ENCODE peak calls at places on chromosome 2, in seven cellular contexts. U is HCT116, N is tibial nerve, D is lower leg skin, R is esophagus muscularis mucosa, G is suprapubic skin, Z is A549. E is an unnamed sample.

GRCh38 chr2:73931531-73932500 is 5.1 kb downstream of the DGUOK start:
- DNase-seq in U (no peak), N (no peak), D (no peak), R (no peak), G (no peak), Z (no peak), E (no peak)

GRCh38 chr2:152740743-152741328 is 22.4 kb downstream of the ARL6IP6 start:
- DNase-seq in U (peak), N (no peak), D (no peak), R (no peak), G (no peak), Z (peak), E (no peak)

GRCh38 chr2:240687045-240687740 is 4.5 kb upstream of the AQP12A start:
- DNase-seq in U (no peak), N (no peak), D (peak), R (peak), G (no peak), Z (no peak), E (no peak)

GRCh38 chr2:75605770-75606535 is 40.6 kb upstream of the MRPL19 start:
- DNase-seq in U (no peak), N (no peak), D (no peak), R (peak), G (no peak), Z (peak), E (peak)

GRCh38 chr2:79131687-79132086 is 11.4 kb downstream of the REG1A start:
- DNase-seq in U (no peak), N (no peak), D (no peak), R (no peak), G (no peak), Z (no peak), E (no peak)

GRCh38 chr2:23624378-23624777 is 239.4 kb downstream of the KLHL29 start:
- DNase-seq in U (peak), N (no peak), D (no peak), R (no peak), G (no peak), Z (peak), E (no peak)

GRCh38 chr2:42957109-42958035 is 165.0 kb upstream of the HAAO start:
- DNase-seq in U (no peak), N (no peak), D (no peak), R (no peak), G (no peak), Z (no peak), E (no peak)

GRCh38 chr2:212913902-212914301 is 237.5 kb downstream of the IKZF2 start:
- DNase-seq in U (no peak), N (no peak), D (no peak), R (no peak), G (no peak), Z (no peak), E (no peak)

GRCh38 chr2:9837451-9837850 is 5.8 kb upstream of the TAF1B start:
- DNase-seq in U (no peak), N (no peak), D (no peak), R (no peak), G (no peak), Z (no peak), E (no peak)

GRCh38 chr2:53987336-53987921 is 16.6 kb upstream of the PSME4 start:
- DNase-seq in U (no peak), N (no peak), D (no peak), R (no peak), G (no peak), Z (no peak), E (no peak)

DNA sequence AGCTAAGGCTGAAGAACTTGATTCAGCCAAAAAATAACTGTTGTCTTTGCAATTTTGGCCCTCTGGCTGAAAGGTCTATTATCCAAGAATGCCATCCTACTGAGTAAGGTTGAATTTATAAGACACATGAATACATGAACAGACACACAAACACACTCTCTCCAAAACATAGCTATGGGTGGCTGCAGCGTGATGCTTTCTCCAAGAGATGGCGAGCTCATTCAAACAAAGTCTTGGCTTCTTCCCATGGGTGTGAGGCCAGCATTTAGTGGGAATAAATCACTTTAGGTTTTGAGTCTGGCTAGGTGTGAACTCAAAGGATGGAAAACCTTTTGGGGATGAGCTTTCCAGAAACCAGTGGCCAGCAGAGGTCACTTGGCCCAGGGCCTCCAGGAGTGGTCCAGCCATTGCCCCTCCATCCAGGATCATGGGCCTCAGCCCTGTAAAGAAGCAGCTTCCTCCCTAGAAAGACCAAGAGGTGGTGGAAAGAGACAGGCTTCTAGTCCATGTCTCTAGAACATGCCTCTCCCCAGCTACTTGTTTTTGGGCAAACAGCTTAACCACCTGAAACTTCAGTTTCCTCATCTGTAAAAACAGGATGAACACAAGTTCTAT is 11.0 kb upstream of the OSR1 start:
- DNase-seq in U (peak), N (no peak), D (no peak), R (peak), G (no peak), Z (peak), E (no peak)
- TF ChIP-seq CTCF in U (peak), N (no peak), D (no peak), R (peak), G (no peak), Z (peak), E (no peak)

GRCh38 chr2:113114996-113115395 is 12.4 kb upstream of the IL1RN start:
- DNase-seq in U (no peak), N (no peak), D (no peak), R (no peak), G (no peak), Z (no peak), E (no peak)

GRCh38 chr2:113118263-113118657 is 9.1 kb upstream of the IL1RN start:
- DNase-seq in U (no peak), N (no peak), D (no peak), R (no peak), G (no peak), Z (no peak), E (no peak)

GRCh38 chr2:113116100-113116958 is 11.1 kb upstream of the IL1RN start:
- DNase-seq in U (no peak), N (no peak), D (no peak), R (no peak), G (no peak), Z (no peak), E (no peak)

GRCh38 chr2:113120861-113121260 is 6.5 kb upstream of the IL1RN start:
- DNase-seq in U (no peak), N (no peak), D (no peak), R (no peak), G (no peak), Z (no peak), E (no peak)

DNA sequence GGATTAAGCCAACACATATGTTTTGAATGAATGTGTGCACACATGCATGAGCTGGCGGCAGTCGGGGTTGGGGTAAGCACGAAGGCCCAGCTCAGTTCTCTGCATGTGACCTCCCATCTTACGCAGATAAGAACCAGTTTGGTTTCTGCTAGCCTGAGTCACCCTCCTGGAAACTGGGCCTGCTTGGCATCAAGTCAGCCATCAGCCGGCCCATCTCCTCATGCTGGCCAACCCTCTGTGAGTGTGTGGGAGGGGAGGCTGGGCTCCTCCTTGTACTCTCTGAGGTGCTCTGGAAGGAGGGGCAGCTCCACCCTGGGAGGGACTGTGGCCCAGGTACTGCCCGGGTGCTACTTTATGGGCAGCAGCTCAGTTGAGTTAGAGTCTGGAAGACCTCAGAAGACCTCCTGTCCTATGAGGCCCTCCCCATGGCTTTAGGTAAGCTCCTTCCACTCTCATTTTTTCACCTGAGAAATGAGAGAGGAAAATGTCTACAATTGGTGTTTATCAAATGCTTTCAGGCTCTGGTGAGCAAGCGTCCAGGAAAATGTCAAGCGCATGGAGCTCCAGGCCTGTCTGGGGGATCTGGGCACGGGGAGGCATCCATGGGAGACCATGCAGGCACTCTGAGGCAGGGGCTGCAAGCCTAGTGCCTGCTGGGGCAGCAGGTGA is 9.7 kb upstream of the IL1RN start:
- DNase-seq in U (no peak), N (no peak), D (peak), R (peak), G (peak), Z (no peak), E (peak)
- TF ChIP-seq POLR2A in U (no peak), N (no peak), D (no peak), R (no peak), G (no peak), Z (no peak), E (no peak)

DNA sequence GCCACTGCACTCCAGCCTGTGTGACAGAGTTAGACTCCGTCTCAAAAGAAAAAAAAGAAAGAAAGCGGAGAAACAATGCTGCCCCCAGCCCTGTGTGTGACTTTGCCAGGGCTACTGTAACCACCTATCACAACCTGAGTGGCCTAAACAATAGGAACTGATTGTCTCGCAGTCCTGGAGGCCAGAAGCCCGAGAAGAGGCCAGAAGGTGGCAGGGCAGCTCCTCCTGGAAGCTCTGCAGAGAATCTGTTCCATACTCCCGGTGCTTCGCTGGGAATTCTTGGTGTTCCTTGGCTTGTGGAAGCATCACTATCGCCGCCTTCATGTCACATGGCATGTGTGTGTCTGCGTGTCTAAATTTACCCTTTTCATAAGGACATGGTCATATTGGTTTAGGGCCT is 14.4 kb upstream of the RAB17 start:
- DNase-seq in U (peak), N (no peak), D (no peak), R (no peak), G (no peak), Z (peak), E (no peak)
- TF ChIP-seq CTCF in U (peak), N (no peak), D (no peak), R (peak), G (no peak), Z (peak), E (no peak)

DNA sequence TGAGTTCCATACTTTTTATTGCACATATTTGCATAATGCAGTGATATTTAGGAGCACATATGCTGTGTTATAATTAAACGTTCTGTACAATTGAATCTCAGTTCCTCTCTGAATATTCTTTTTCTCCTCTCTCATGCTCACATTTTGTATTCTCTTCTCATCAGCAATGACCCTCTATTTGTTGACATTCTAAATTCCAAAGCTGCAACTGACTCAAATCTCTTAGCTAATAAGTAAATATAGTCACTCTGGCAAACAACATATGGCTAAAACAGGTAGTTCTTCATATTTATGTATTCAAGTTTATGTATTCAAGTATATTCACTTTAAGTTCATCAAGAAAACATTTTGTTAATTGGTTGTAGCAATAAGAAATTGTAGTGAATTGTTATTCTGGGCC is 907.4 kb upstream of the VRK2 start:
- DNase-seq in U (no peak), N (no peak), D (no peak), R (no peak), G (no peak), Z (no peak), E (no peak)
- TF ChIP-seq POLR2A in U (no peak), N (no peak), D (no peak), R (no peak), G (no peak), Z (no peak), E (no peak)

GRCh38 chr2:219415580-219416232 is 2.5 kb upstream of the DES start:
- DNase-seq in U (no peak), N (no peak), D (no peak), R (no peak), G (no peak), Z (no peak), E (no peak)

GRCh38 chr2:219414857-219415256 is 3.3 kb upstream of the DES start:
- DNase-seq in U (no peak), N (no peak), D (no peak), R (no peak), G (no peak), Z (no peak), E (no peak)

GRCh38 chr2:219416938-219417337 is 1.2 kb upstream of the DES start:
- DNase-seq in U (no peak), N (no peak), D (no peak), R (no peak), G (no peak), Z (no peak), E (no peak)

GRCh38 chr2:219417374-219417773 is 803 bp upstream of the DES start:
- DNase-seq in U (no peak), N (no peak), D (no peak), R (no peak), G (no peak), Z (no peak), E (no peak)

GRCh38 chr2:219416233-219416598 is 2.0 kb upstream of the DES start:
- DNase-seq in U (no peak), N (no peak), D (no peak), R (no peak), G (no peak), Z (no peak), E (no peak)
- TF ChIP-seq CTCF in U (no peak), N (no peak), D (no peak), R (no peak), G (no peak), Z (no peak), E (no peak)

GRCh38 chr2:150486539-150487484 is 655 bp downstream of the RND3 start:
- DNase-seq in U (no peak), N (peak), D (peak), R (no peak), G (peak), Z (no peak), E (peak)
- TF ChIP-seq POLR2A in U (no peak), N (no peak), D (no peak), R (no peak), G (no peak), Z (no peak), E (peak)

DNA sequence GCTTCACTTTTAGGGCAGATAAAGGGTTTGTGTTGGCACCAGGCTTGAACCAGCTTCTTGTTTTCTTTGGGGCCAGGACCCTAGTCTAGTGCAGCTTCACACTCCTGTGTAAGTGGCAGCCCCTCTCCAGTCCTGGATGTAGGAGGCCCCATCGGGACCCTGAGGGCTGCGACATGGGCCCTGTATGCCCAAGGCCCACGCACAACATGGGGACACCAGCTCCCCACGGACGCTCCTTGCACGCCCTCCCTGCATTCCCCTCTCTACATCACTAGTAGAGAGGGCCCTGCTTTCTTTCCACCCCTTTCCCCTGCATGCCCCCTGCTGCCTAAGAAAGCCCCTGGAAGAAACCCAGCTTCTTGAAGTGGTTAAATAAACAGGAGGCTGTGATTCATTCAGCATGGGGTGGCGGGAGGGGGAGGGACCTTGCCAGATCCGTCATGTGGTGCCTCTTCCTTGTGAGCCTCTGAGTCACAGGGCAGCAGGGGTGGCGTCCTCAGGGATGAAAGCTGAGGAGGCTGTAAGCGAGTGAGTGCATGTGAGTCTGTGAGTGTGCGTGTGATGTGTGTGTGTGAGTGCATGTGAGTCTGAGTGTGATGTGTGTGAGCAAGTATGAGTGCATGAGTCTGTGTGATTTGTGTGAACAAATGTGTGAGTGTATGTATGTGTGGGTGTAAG is 42.5 kb downstream of the COPS8 start:
- DNase-seq in U (peak), N (peak), D (peak), R (peak), G (peak), Z (peak), E (peak)
- TF ChIP-seq CTCF in U (no peak), N (no peak), D (no peak), R (no peak), G (no peak), Z (no peak), E (no peak)